ENCODE peak calls at places on chromosomes 5 and 9, in seven cellular contexts. K, T, D, B, R, W and I are unnamed samples.

GRCh38 chr9:123561055-123561454 is 205.1 kb downstream of the CRB2 start:
- DNase-seq in R (no peak), W (peak; percentile 36), D (no peak), T (no peak), K (no peak), B (no peak), I (no peak)

GRCh38 chr5:159965031-159965837 is 43.7 kb upstream of the TTC1 start:
- DNase-seq in R (peak; percentile 39), B (peak; percentile 50), D (peak; percentile 42), W (no peak), K (peak; percentile 80), T (peak; percentile 62), I (peak; percentile 38)

GRCh38 chr9:109315889-109316640 is 4.8 kb downstream of the EPB41L4B start:
- DNase-seq in T (peak; percentile 94), R (peak; percentile 70), W (no peak), K (no peak), D (peak; percentile 88), B (no peak), I (peak; percentile 83)

GRCh38 chr5:110790673-110791072 is 51.9 kb downstream of the SLC25A46 start:
- DNase-seq in T (peak; percentile 34), R (no peak), B (no peak), D (no peak), K (no peak), W (no peak), I (no peak)

GRCh38 chr5:59157001-59157527 is 574.2 kb downstream of the RAB3C start:
- DNase-seq in B (no peak), W (no peak), D (no peak), T (no peak), K (no peak), R (no peak), I (no peak)

GRCh38 chr5:57348376-57348775 is 134.2 kb downstream of the ACTBL2 start:
- DNase-seq in K (no peak), W (no peak), B (no peak), R (peak; percentile 29), D (no peak), T (no peak), I (no peak)

GRCh38 chr9:79256691-79257213 is 315.0 kb upstream of the TLE4 start:
- DNase-seq in D (peak; percentile 94), R (no peak), W (no peak), T (peak; percentile 2), B (no peak), K (no peak), I (no peak)

GRCh38 chr9:36772449-36773370 is 200.0 kb downstream of the MELK start:
- DNase-seq in D (peak; percentile 21), B (no peak), K (no peak), W (no peak), R (no peak), T (no peak), I (no peak)